ENCODE peak calls at places on chromosomes 16 and 17, in six cellular contexts. One of them, this sample, is unnamed.

GRCh38 chr17:78341559-78342437 is 18.1 kb downstream of the SOCS3 start:
- DNase-seq in OCI-LY7: no peak
- DNase-seq in AG10803: peak
- DNase-seq in iris pigment epithelial cell: peak
- DNase-seq in stimulated activated naive B cell treated with anti-CD40 and anti-IgM and Interleukin-4, amounts not matched to agents 10 μg/mL and 1 μg/mL and 100 μg/mL, for 72 hours: no peak
- DNase-seq in HEK293T: peak
- DNase-seq in this sample: peak

GRCh38 chr16:85372627-85373372 is 240.3 kb upstream of the GSE1 start:
- DNase-seq in HEK293T: no peak
- DNase-seq in stimulated activated naive B cell treated with anti-CD40 and anti-IgM and Interleukin-4, amounts not matched to agents 10 μg/mL and 1 μg/mL and 100 μg/mL, for 72 hours: no peak
- DNase-seq in AG10803: peak
- DNase-seq in iris pigment epithelial cell: peak
- DNase-seq in OCI-LY7: no peak
- DNase-seq in this sample: no peak

GRCh38 chr16:27703545-27703944 is 153.6 kb downstream of the KATNIP start:
- DNase-seq in HEK293T: no peak
- DNase-seq in AG10803: peak
- DNase-seq in iris pigment epithelial cell: peak
- DNase-seq in OCI-LY7: no peak
- DNase-seq in stimulated activated naive B cell treated with anti-CD40 and anti-IgM and Interleukin-4, amounts not matched to agents 10 μg/mL and 1 μg/mL and 100 μg/mL, for 72 hours: no peak
- DNase-seq in this sample: no peak

GRCh38 chr16:57923841-57924240 is 47.1 kb downstream of the CNGB1 start:
- DNase-seq in stimulated activated naive B cell treated with anti-CD40 and anti-IgM and Interleukin-4, amounts not matched to agents 10 μg/mL and 1 μg/mL and 100 μg/mL, for 72 hours: no peak
- DNase-seq in iris pigment epithelial cell: no peak
- DNase-seq in AG10803: no peak
- DNase-seq in OCI-LY7: no peak
- DNase-seq in HEK293T: no peak
- DNase-seq in this sample: no peak

GRCh38 chr16:27318399-27319256 is 4.9 kb downstream of the IL4R start:
- DNase-seq in AG10803: peak
- DNase-seq in OCI-LY7: peak
- DNase-seq in HEK293T: no peak
- DNase-seq in iris pigment epithelial cell: peak
- DNase-seq in stimulated activated naive B cell treated with anti-CD40 and anti-IgM and Interleukin-4, amounts not matched to agents 10 μg/mL and 1 μg/mL and 100 μg/mL, for 72 hours: peak
- DNase-seq in this sample: no peak

GRCh38 chr17:45270828-45271418 is 9.0 kb upstream of the SPATA32 start:
- DNase-seq in stimulated activated naive B cell treated with anti-CD40 and anti-IgM and Interleukin-4, amounts not matched to agents 10 μg/mL and 1 μg/mL and 100 μg/mL, for 72 hours: no peak
- DNase-seq in iris pigment epithelial cell: no peak
- DNase-seq in OCI-LY7: peak
- DNase-seq in AG10803: no peak
- DNase-seq in HEK293T: peak
- DNase-seq in this sample: peak

GRCh38 chr17:14470417-14470816 is 169.5 kb downstream of the HS3ST3B1 start:
- DNase-seq in HEK293T: no peak
- DNase-seq in OCI-LY7: no peak
- DNase-seq in stimulated activated naive B cell treated with anti-CD40 and anti-IgM and Interleukin-4, amounts not matched to agents 10 μg/mL and 1 μg/mL and 100 μg/mL, for 72 hours: no peak
- DNase-seq in iris pigment epithelial cell: no peak
- DNase-seq in AG10803: no peak
- DNase-seq in this sample: no peak

GRCh38 chr16:58393138-58393504 is 850 bp downstream of the GINS3 start:
- DNase-seq in AG10803: peak
- DNase-seq in stimulated activated naive B cell treated with anti-CD40 and anti-IgM and Interleukin-4, amounts not matched to agents 10 μg/mL and 1 μg/mL and 100 μg/mL, for 72 hours: no peak
- DNase-seq in iris pigment epithelial cell: peak
- DNase-seq in OCI-LY7: peak
- DNase-seq in HEK293T: peak
- DNase-seq in this sample: peak

GRCh38 chr17:33889079-33889478 is 366.0 kb upstream of the CCL2 start:
- DNase-seq in AG10803: no peak
- DNase-seq in stimulated activated naive B cell treated with anti-CD40 and anti-IgM and Interleukin-4, amounts not matched to agents 10 μg/mL and 1 μg/mL and 100 μg/mL, for 72 hours: no peak
- DNase-seq in OCI-LY7: no peak
- DNase-seq in HEK293T: no peak
- DNase-seq in iris pigment epithelial cell: no peak
- DNase-seq in this sample: no peak

GRCh38 chr16:88325087-88325750 is 57.5 kb upstream of the ZNF469 start:
- DNase-seq in HEK293T: no peak
- DNase-seq in iris pigment epithelial cell: no peak
- DNase-seq in AG10803: no peak
- DNase-seq in stimulated activated naive B cell treated with anti-CD40 and anti-IgM and Interleukin-4, amounts not matched to agents 10 μg/mL and 1 μg/mL and 100 μg/mL, for 72 hours: no peak
- DNase-seq in OCI-LY7: no peak
- DNase-seq in this sample: no peak

GRCh38 chr16:1538804-1539520 is 5.5 kb downstream of the TMEM204 start:
- DNase-seq in AG10803: no peak
- DNase-seq in HEK293T: no peak
- DNase-seq in OCI-LY7: peak
- DNase-seq in stimulated activated naive B cell treated with anti-CD40 and anti-IgM and Interleukin-4, amounts not matched to agents 10 μg/mL and 1 μg/mL and 100 μg/mL, for 72 hours: no peak
- DNase-seq in iris pigment epithelial cell: no peak
- DNase-seq in this sample: no peak

GRCh38 chr17:45307290-45308015 is 9.4 kb downstream of the MAP3K14 start:
- DNase-seq in OCI-LY7: peak
- DNase-seq in AG10803: peak
- DNase-seq in iris pigment epithelial cell: peak
- DNase-seq in HEK293T: no peak
- DNase-seq in stimulated activated naive B cell treated with anti-CD40 and anti-IgM and Interleukin-4, amounts not matched to agents 10 μg/mL and 1 μg/mL and 100 μg/mL, for 72 hours: peak
- DNase-seq in this sample: no peak

GRCh38 chr16:81473066-81473488 is 28.5 kb downstream of the CMIP start:
- DNase-seq in OCI-LY7: no peak
- DNase-seq in HEK293T: no peak
- DNase-seq in iris pigment epithelial cell: no peak
- DNase-seq in AG10803: no peak
- DNase-seq in stimulated activated naive B cell treated with anti-CD40 and anti-IgM and Interleukin-4, amounts not matched to agents 10 μg/mL and 1 μg/mL and 100 μg/mL, for 72 hours: no peak
- DNase-seq in this sample: no peak

GRCh38 chr16:67669499-67670101 is 3.0 kb downstream of the C16orf86 start:
- DNase-seq in iris pigment epithelial cell: no peak
- DNase-seq in OCI-LY7: no peak
- DNase-seq in stimulated activated naive B cell treated with anti-CD40 and anti-IgM and Interleukin-4, amounts not matched to agents 10 μg/mL and 1 μg/mL and 100 μg/mL, for 72 hours: no peak
- DNase-seq in HEK293T: no peak
- DNase-seq in AG10803: no peak
- DNase-seq in this sample: no peak

GRCh38 chr17:6753006-6753445 is 2.8 kb upstream of the XAF1 start:
- DNase-seq in HEK293T: no peak
- DNase-seq in AG10803: peak
- DNase-seq in iris pigment epithelial cell: peak
- DNase-seq in stimulated activated naive B cell treated with anti-CD40 and anti-IgM and Interleukin-4, amounts not matched to agents 10 μg/mL and 1 μg/mL and 100 μg/mL, for 72 hours: no peak
- DNase-seq in OCI-LY7: peak
- DNase-seq in this sample: no peak

GRCh38 chr16:50697881-50698767 is 4.7 kb downstream of the NOD2 start:
- DNase-seq in OCI-LY7: no peak
- DNase-seq in stimulated activated naive B cell treated with anti-CD40 and anti-IgM and Interleukin-4, amounts not matched to agents 10 μg/mL and 1 μg/mL and 100 μg/mL, for 72 hours: peak
- DNase-seq in AG10803: peak
- DNase-seq in HEK293T: no peak
- DNase-seq in iris pigment epithelial cell: peak
- DNase-seq in this sample: no peak

GRCh38 chr16:19384656-19385055 is 33.0 kb upstream of the TMC5 start:
- DNase-seq in HEK293T: no peak
- DNase-seq in AG10803: no peak
- DNase-seq in iris pigment epithelial cell: no peak
- DNase-seq in stimulated activated naive B cell treated with anti-CD40 and anti-IgM and Interleukin-4, amounts not matched to agents 10 μg/mL and 1 μg/mL and 100 μg/mL, for 72 hours: no peak
- DNase-seq in OCI-LY7: peak
- DNase-seq in this sample: no peak

GRCh38 chr17:28041844-28042656 is 427 bp upstream of the NLK start:
- DNase-seq in stimulated activated naive B cell treated with anti-CD40 and anti-IgM and Interleukin-4, amounts not matched to agents 10 μg/mL and 1 μg/mL and 100 μg/mL, for 72 hours: no peak
- DNase-seq in AG10803: peak
- DNase-seq in HEK293T: peak
- DNase-seq in OCI-LY7: no peak
- DNase-seq in iris pigment epithelial cell: peak
- DNase-seq in this sample: no peak

GRCh38 chr16:52050418-52050817 is 496.5 kb downstream of the TOX3 start:
- DNase-seq in AG10803: no peak
- DNase-seq in iris pigment epithelial cell: peak
- DNase-seq in OCI-LY7: no peak
- DNase-seq in HEK293T: no peak
- DNase-seq in stimulated activated naive B cell treated with anti-CD40 and anti-IgM and Interleukin-4, amounts not matched to agents 10 μg/mL and 1 μg/mL and 100 μg/mL, for 72 hours: no peak
- DNase-seq in this sample: no peak

GRCh38 chr16:20774703-20775362 is 11.0 kb downstream of the ACSM3 start:
- DNase-seq in OCI-LY7: peak
- DNase-seq in stimulated activated naive B cell treated with anti-CD40 and anti-IgM and Interleukin-4, amounts not matched to agents 10 μg/mL and 1 μg/mL and 100 μg/mL, for 72 hours: peak
- DNase-seq in iris pigment epithelial cell: peak
- DNase-seq in HEK293T: peak
- DNase-seq in AG10803: peak
- DNase-seq in this sample: peak

GRCh38 chr17:80931421-80932265 is 60.0 kb upstream of the CHMP6 start:
- DNase-seq in stimulated activated naive B cell treated with anti-CD40 and anti-IgM and Interleukin-4, amounts not matched to agents 10 μg/mL and 1 μg/mL and 100 μg/mL, for 72 hours: no peak
- DNase-seq in OCI-LY7: no peak
- DNase-seq in AG10803: peak
- DNase-seq in HEK293T: peak
- DNase-seq in iris pigment epithelial cell: peak
- DNase-seq in this sample: no peak

GRCh38 chr17:57530026-57530425 is 215.1 kb downstream of the CCDC182 start:
- DNase-seq in stimulated activated naive B cell treated with anti-CD40 and anti-IgM and Interleukin-4, amounts not matched to agents 10 μg/mL and 1 μg/mL and 100 μg/mL, for 72 hours: no peak
- DNase-seq in OCI-LY7: no peak
- DNase-seq in HEK293T: no peak
- DNase-seq in AG10803: peak
- DNase-seq in iris pigment epithelial cell: no peak
- DNase-seq in this sample: no peak